ENCODE peak calls at places on chromosomes 11 and 22, in ten cellular contexts. L is left cardiac atrium; I is NCI-H82; B is activated naive CD4-positive, alpha-beta T cell treated with anti-CD3 and anti-CD28 coated beads, Interleukin-2, amount 50 U/mL, for 16 hours; H is MCF 10A; C is upper lobe of left lung; M is stimulated activated CD4-positive, alpha-beta T cell treated with anti-CD3 and anti-CD28 coated beads, Interleukin-15, amount 100 ng/mL, for 24 hours; D is NCI-H1092; E is mesendoderm; K is HFFc6. Y is an unnamed sample.

GRCh38 chr11:30357872-30358271 is 35.0 kb downstream of the ARL14EP start:
- DNase-seq in I (no peak), L (no peak), B (no peak), C (no peak), K (no peak), E (no peak), D (no peak), M (no peak), H (no peak), Y (no peak)

GRCh38 chr11:88569342-88569741 is 231.8 kb upstream of the CTSC start:
- DNase-seq in I (no peak), L (no peak), K (no peak), E (no peak), M (no peak), H (no peak), C (no peak), D (no peak), B (no peak), Y (no peak)

GRCh38 chr11:419248-420005 is 4.6 kb upstream of the SIGIRR start:
- DNase-seq in E (no peak), M (no peak), C (peak), L (peak), I (no peak), H (no peak), K (no peak), D (no peak), B (no peak), Y (no peak)

GRCh38 chr11:126319374-126319740 is 15.5 kb downstream of the DCPS start:
- DNase-seq in H (no peak), E (no peak), D (no peak), K (no peak), M (no peak), I (no peak), L (no peak), C (no peak), B (no peak), Y (no peak)

GRCh38 chr11:102666331-102666957 is 39.1 kb downstream of the MMP27 start:
- DNase-seq in K (peak), M (peak), I (peak), E (peak), B (no peak), H (peak), D (no peak), C (no peak), L (no peak), Y (peak)

GRCh38 chr11:126032374-126032773 is 30.3 kb downstream of the CDON start:
- DNase-seq in I (no peak), M (no peak), H (no peak), D (no peak), C (no peak), K (no peak), B (no peak), L (no peak), E (no peak), Y (no peak)

GRCh38 chr11:114208371-114208770 is 87.8 kb upstream of the NNMT start:
- DNase-seq in M (peak), B (no peak), L (no peak), C (no peak), D (no peak), K (no peak), H (no peak), E (no peak), I (no peak), Y (no peak)

GRCh38 chr11:73240190-73240781 is 22.2 kb downstream of the P2RY2 start:
- DNase-seq in M (no peak), L (peak), H (peak), C (peak), B (no peak), K (peak), I (no peak), E (peak), D (no peak), Y (no peak)

GRCh38 chr11:32328392-32328791 is 106.9 kb downstream of the WT1 start:
- DNase-seq in M (no peak), H (no peak), D (no peak), L (no peak), E (no peak), I (no peak), K (no peak), B (no peak), C (no peak), Y (no peak)

GRCh38 chr11:12125609-12126149 is 15.3 kb downstream of the MICAL2 start:
- DNase-seq in M (no peak), K (no peak), I (no peak), B (no peak), L (no peak), E (no peak), H (peak), C (no peak), D (no peak), Y (peak)

GRCh38 chr11:110712643-110713468 is 619 bp upstream of the ARHGAP20 start:
- DNase-seq in D (peak), K (no peak), M (peak), C (no peak), E (peak), I (peak), H (no peak), B (no peak), L (peak), Y (no peak)

GRCh38 chr11:44404736-44405395 is 94.9 kb upstream of the ALX4 start:
- DNase-seq in L (no peak), M (no peak), D (no peak), B (no peak), H (no peak), I (no peak), K (no peak), E (no peak), C (no peak), Y (no peak)

GRCh38 chr22:24595863-24596262 is 3.0 kb upstream of the LRRC75B start:
- DNase-seq in L (no peak), B (no peak), I (no peak), M (no peak), H (no peak), D (no peak), C (no peak), E (no peak), K (no peak), Y (no peak)

GRCh38 chr22:30385913-30386312 is 1.3 kb downstream of the RNF215 start:
- DNase-seq in H (no peak), L (no peak), D (no peak), B (no peak), M (no peak), E (no peak), I (no peak), K (no peak), C (no peak), Y (no peak)

GRCh38 chr11:8933931-8934330 is 1.2 kb upstream of the C11orf16 start:
- DNase-seq in M (no peak), L (no peak), I (no peak), D (no peak), H (no peak), C (no peak), B (no peak), K (no peak), E (peak), Y (no peak)

GRCh38 chr11:3782963-3783362 is 14.4 kb downstream of the NUP98 start:
- DNase-seq in I (no peak), D (no peak), M (no peak), H (no peak), K (no peak), C (no peak), E (peak), L (no peak), B (no peak), Y (no peak)

Y was measured in RWPE1.